ENCODE peak calls at places on chromosome 9, in eight cellular contexts. O is colonic mucosa, Q is epithelial cell of esophagus, C is HCT116, M is dorsolateral prefrontal cortex, N is stomach, B is choroid plexus epithelial cell, X is H1. L is an unnamed sample.

GRCh38 chr9:2307480-2307879 is 292.3 kb downstream of the SMARCA2 start:
- DNase-seq in O (no peak), Q (peak), C (no peak), M (no peak), N (no peak), B (peak), X (no peak), L (no peak)

GRCh38 chr9:33415152-33416038 is 13.0 kb upstream of the AQP7 start:
- DNase-seq in O (peak), Q (peak), C (peak), M (peak), N (peak), B (peak), X (peak), L (peak)

GRCh38 chr9:31674264-31674663 is 710.2 kb upstream of the ACO1 start:
- DNase-seq in O (no peak), Q (peak), C (no peak), M (no peak), N (no peak), B (peak), X (no peak), L (no peak)

GRCh38 chr9:126723807-126724172 is 81.0 kb upstream of the ZBTB43 start:
- DNase-seq in O (no peak), Q (no peak), C (no peak), M (peak), N (no peak), B (peak), X (no peak), L (no peak)

GRCh38 chr9:127708952-127709587 is 2.3 kb downstream of the CFAP157 start:
- DNase-seq in O (no peak), Q (no peak), C (no peak), M (no peak), N (no peak), B (no peak), X (no peak), L (no peak)

GRCh38 chr9:127917603-127918002 is 762 bp upstream of the ST6GALNAC4 start:
- DNase-seq in O (no peak), Q (no peak), C (no peak), M (no peak), N (no peak), B (no peak), X (no peak), L (no peak)

GRCh38 chr9:92990461-92990860 is 43.1 kb downstream of the FGD3 start:
- DNase-seq in O (no peak), Q (no peak), C (no peak), M (no peak), N (no peak), B (no peak), X (no peak), L (no peak)

GRCh38 chr9:92242779-92243136 is 50.7 kb downstream of the IARS1 start:
- DNase-seq in O (no peak), Q (no peak), C (no peak), M (no peak), N (no peak), B (no peak), X (no peak), L (no peak)

GRCh38 chr9:135989722-135990467 is 28.7 kb upstream of the UBAC1 start:
- DNase-seq in O (no peak), Q (no peak), C (no peak), M (peak), N (peak), B (no peak), X (no peak), L (no peak)
- H3K4me3 ChIP-seq in O (no peak), Q (no peak), C (no peak), M (peak), N (peak), B (no peak), X (no peak), L (no peak)

DNA sequence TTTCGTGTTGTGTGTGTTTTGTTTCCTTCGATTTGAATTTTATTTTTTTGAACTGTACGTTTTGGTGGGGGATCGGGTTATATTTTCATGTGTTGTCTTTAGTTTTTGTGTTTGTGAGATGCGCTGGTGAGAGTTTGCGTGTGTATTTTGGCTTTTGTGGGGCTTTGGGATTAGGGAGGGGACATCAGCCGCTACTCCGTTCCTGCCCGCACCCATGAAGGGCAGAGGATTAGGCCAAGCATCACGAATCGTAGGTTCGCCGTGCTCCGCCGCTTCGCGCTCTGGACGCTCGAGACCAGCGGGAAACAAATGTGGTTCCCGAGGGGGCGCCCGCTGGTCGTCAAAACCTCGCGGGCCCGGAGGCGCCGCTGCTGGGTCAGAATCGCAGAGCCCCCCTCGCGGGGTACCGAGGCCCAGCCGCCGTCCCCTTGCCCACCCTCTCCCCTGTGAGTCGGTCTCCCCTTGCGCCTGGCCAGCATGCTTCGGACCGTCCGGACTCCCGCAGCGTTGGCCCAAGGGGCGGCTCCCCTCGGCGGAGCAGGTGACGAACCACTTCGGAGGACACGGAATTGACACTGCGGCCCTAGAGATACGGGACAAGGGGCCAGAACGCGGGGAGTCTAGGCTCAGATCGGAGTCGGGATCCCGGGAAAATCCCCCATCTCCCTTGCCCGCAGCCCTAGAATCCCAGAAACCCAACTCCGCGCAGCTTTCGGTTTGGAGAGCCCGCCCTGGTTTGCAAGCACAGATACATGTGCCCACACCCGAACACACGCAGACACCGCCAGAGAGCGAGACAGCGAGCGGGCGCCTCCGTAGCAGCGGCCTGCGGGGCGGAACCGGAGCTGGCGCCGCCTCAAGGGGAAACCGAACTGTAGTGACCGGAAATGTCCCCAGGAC is 2.4 kb upstream of the PAX5 start:
- DNase-seq in O (peak), Q (peak), C (no peak), M (no peak), N (peak), B (peak), X (no peak), L (no peak)
- TF ChIP-seq CTCF in O (no peak), Q (no peak), C (no peak), M (no peak), N (no peak), B (no peak), X (no peak), L (no peak)

DNA sequence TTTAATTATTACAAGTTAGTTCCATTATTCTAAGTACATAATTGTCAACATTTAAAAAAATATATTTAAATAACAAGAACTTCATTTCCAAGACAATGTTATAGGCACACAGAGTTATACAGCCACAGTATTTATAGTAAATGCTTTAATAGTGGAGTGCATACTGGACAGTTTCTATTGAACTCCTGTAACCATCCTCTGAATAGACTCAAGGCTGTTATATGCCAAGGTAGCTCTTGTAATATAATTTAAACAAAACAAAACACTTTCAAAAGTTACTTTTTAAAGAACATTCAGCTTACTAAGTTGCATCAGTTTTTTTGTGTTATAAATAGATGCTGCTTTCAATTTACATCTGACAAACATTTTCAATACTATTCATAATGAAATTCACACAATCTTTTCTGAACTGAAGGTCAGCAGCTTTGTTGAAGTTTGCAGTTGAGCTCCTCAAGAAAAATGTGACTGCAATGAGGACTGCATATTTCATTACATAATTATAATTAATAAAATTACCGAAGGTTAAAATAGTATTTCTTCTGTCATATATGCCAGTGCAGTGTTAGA is 549.9 kb upstream of the CYLC2 start:
- DNase-seq in O (no peak), Q (no peak), C (no peak), M (no peak), N (no peak), B (no peak), X (no peak), L (no peak)
- H3K4me3 ChIP-seq in O (no peak), Q (no peak), C (no peak), M (no peak), N (no peak), B (no peak), X (no peak), L (no peak)

GRCh38 chr9:88378317-88378716 is 9.9 kb upstream of the SPIN1 start:
- DNase-seq in O (no peak), Q (no peak), C (no peak), M (no peak), N (no peak), B (peak), X (no peak), L (no peak)
- TF ChIP-seq CTCF in O (no peak), Q (no peak), C (no peak), M (no peak), N (no peak), B (peak), X (peak), L (no peak)